ENCODE peak calls at places on chromosomes 6 and 20, in six cellular contexts. One of them, this sample, is unnamed.

GRCh38 chr6:41201784-41202181 is 834 bp upstream of the TREML2 start:
- DNase-seq in fibroblast of the aortic adventitia: no peak
- DNase-seq in body of pancreas: no peak
- DNase-seq in cardiac muscle cell: no peak
- DNase-seq in HCT116: no peak
- DNase-seq in RWPE2: no peak
- DNase-seq in this sample: no peak

GRCh38 chr20:55974491-55975202 is 30.7 kb downstream of the CBLN4 start:
- DNase-seq in RWPE2: no peak
- DNase-seq in HCT116: no peak
- DNase-seq in fibroblast of the aortic adventitia: no peak
- DNase-seq in cardiac muscle cell: no peak
- DNase-seq in body of pancreas: peak; percentile 12
- DNase-seq in this sample: no peak

GRCh38 chr20:62159835-62160234 is 16.3 kb downstream of the SS18L1 start:
- DNase-seq in RWPE2: peak; percentile 97
- DNase-seq in body of pancreas: no peak
- DNase-seq in fibroblast of the aortic adventitia: no peak
- DNase-seq in HCT116: peak; percentile 86
- DNase-seq in cardiac muscle cell: no peak
- DNase-seq in this sample: peak; percentile 9

GRCh38 chr6:4210619-4211419 is 75.4 kb upstream of the ECI2 start:
- DNase-seq in body of pancreas: peak; percentile 65
- DNase-seq in fibroblast of the aortic adventitia: peak; percentile 71
- DNase-seq in HCT116: peak; percentile 41
- DNase-seq in cardiac muscle cell: peak; percentile 73
- DNase-seq in RWPE2: no peak
- DNase-seq in this sample: peak; percentile 69

GRCh38 chr6:170405311-170405975 is 98.9 kb downstream of the FAM120B start:
- DNase-seq in HCT116: no peak
- DNase-seq in RWPE2: peak; percentile 80
- DNase-seq in body of pancreas: no peak
- DNase-seq in cardiac muscle cell: peak; percentile 97
- DNase-seq in fibroblast of the aortic adventitia: peak; percentile 97
- DNase-seq in this sample: peak; percentile 97

GRCh38 chr20:35854697-35855434 is 83.1 kb downstream of the PHF20 start:
- DNase-seq in fibroblast of the aortic adventitia: peak; percentile 22
- DNase-seq in HCT116: no peak
- DNase-seq in RWPE2: no peak
- DNase-seq in cardiac muscle cell: no peak
- DNase-seq in body of pancreas: no peak
- DNase-seq in this sample: no peak

GRCh38 chr20:63956664-63957003 is 418 bp upstream of the UCKL1 start:
- DNase-seq in body of pancreas: no peak
- DNase-seq in HCT116: no peak
- DNase-seq in RWPE2: no peak
- DNase-seq in fibroblast of the aortic adventitia: no peak
- DNase-seq in cardiac muscle cell: no peak
- DNase-seq in this sample: no peak

GRCh38 chr20:32737371-32738223 is 5.7 kb downstream of the COMMD7 start:
- DNase-seq in body of pancreas: no peak
- DNase-seq in fibroblast of the aortic adventitia: peak; percentile 87
- DNase-seq in HCT116: no peak
- DNase-seq in RWPE2: no peak
- DNase-seq in cardiac muscle cell: peak; percentile 71
- DNase-seq in this sample: peak; percentile 91

GRCh38 chr20:58130156-58130555 is 98.3 kb downstream of the ANKRD60 start:
- DNase-seq in RWPE2: peak; percentile 59
- DNase-seq in fibroblast of the aortic adventitia: no peak
- DNase-seq in HCT116: no peak
- DNase-seq in body of pancreas: no peak
- DNase-seq in cardiac muscle cell: no peak
- DNase-seq in this sample: no peak

GRCh38 chr20:15523431-15523830 is 1049.8 kb downstream of the KIF16B start:
- DNase-seq in RWPE2: no peak
- DNase-seq in fibroblast of the aortic adventitia: no peak
- DNase-seq in HCT116: no peak
- DNase-seq in body of pancreas: no peak
- DNase-seq in cardiac muscle cell: no peak
- DNase-seq in this sample: no peak

GRCh38 chr6:61640463-61640862 is 645.6 kb downstream of the KHDRBS2 start:
- DNase-seq in HCT116: no peak
- DNase-seq in body of pancreas: no peak
- DNase-seq in cardiac muscle cell: no peak
- DNase-seq in RWPE2: no peak
- DNase-seq in fibroblast of the aortic adventitia: no peak
- DNase-seq in this sample: no peak

GRCh38 chr20:63163596-63164560 is 52.1 kb downstream of the YTHDF1 start:
- DNase-seq in body of pancreas: no peak
- DNase-seq in HCT116: no peak
- DNase-seq in cardiac muscle cell: no peak
- DNase-seq in fibroblast of the aortic adventitia: no peak
- DNase-seq in RWPE2: peak; percentile 76
- DNase-seq in this sample: no peak

GRCh38 chr6:148997863-148998262 is 251.0 kb downstream of the UST start:
- DNase-seq in cardiac muscle cell: peak; percentile 14
- DNase-seq in body of pancreas: no peak
- DNase-seq in RWPE2: no peak
- DNase-seq in HCT116: no peak
- DNase-seq in fibroblast of the aortic adventitia: no peak
- DNase-seq in this sample: peak; percentile 81

GRCh38 chr6:91633374-91634184 is 1046.7 kb upstream of the MAP3K7 start:
- DNase-seq in fibroblast of the aortic adventitia: no peak
- DNase-seq in RWPE2: no peak
- DNase-seq in HCT116: no peak
- DNase-seq in body of pancreas: no peak
- DNase-seq in cardiac muscle cell: no peak
- DNase-seq in this sample: no peak

GRCh38 chr20:22428051-22428450 is 156.3 kb downstream of the FOXA2 start:
- DNase-seq in RWPE2: no peak
- DNase-seq in HCT116: no peak
- DNase-seq in body of pancreas: no peak
- DNase-seq in cardiac muscle cell: no peak
- DNase-seq in fibroblast of the aortic adventitia: no peak
- DNase-seq in this sample: no peak

GRCh38 chr6:129843573-129843972 is 17.5 kb downstream of the TMEM244 start:
- DNase-seq in RWPE2: no peak
- DNase-seq in fibroblast of the aortic adventitia: no peak
- DNase-seq in HCT116: no peak
- DNase-seq in cardiac muscle cell: no peak
- DNase-seq in body of pancreas: no peak
- DNase-seq in this sample: no peak

GRCh38 chr20:24753136-24753535 is 195.9 kb upstream of the CST7 start:
- DNase-seq in fibroblast of the aortic adventitia: no peak
- DNase-seq in body of pancreas: peak; percentile 28
- DNase-seq in cardiac muscle cell: no peak
- DNase-seq in RWPE2: no peak
- DNase-seq in HCT116: no peak
- DNase-seq in this sample: no peak

GRCh38 chr6:20458051-20458894 is 56.6 kb downstream of the E2F3 start:
- DNase-seq in cardiac muscle cell: peak; percentile 28
- DNase-seq in HCT116: no peak
- DNase-seq in fibroblast of the aortic adventitia: peak; percentile 45
- DNase-seq in body of pancreas: no peak
- DNase-seq in RWPE2: no peak
- DNase-seq in this sample: no peak

GRCh38 chr6:53943410-53943809 is 148.6 kb downstream of the LRRC1 start:
- DNase-seq in body of pancreas: no peak
- DNase-seq in fibroblast of the aortic adventitia: no peak
- DNase-seq in cardiac muscle cell: peak; percentile 38
- DNase-seq in RWPE2: no peak
- DNase-seq in HCT116: no peak
- DNase-seq in this sample: peak; percentile 5

GRCh38 chr20:54475334-54476287 is at the start of gene DOK5:
- DNase-seq in HCT116: no peak
- DNase-seq in cardiac muscle cell: peak; percentile 83
- DNase-seq in fibroblast of the aortic adventitia: peak; percentile 71
- DNase-seq in RWPE2: no peak
- DNase-seq in body of pancreas: peak; percentile 15
- DNase-seq in this sample: peak; percentile 19

GRCh38 chr6:156995502-156995901 is 218.3 kb downstream of the ARID1B start:
- DNase-seq in cardiac muscle cell: no peak
- DNase-seq in HCT116: no peak
- DNase-seq in fibroblast of the aortic adventitia: no peak
- DNase-seq in body of pancreas: no peak
- DNase-seq in RWPE2: no peak
- DNase-seq in this sample: no peak

GRCh38 chr6:156994215-156995076 is 217.3 kb downstream of the ARID1B start:
- DNase-seq in cardiac muscle cell: no peak
- DNase-seq in body of pancreas: no peak
- DNase-seq in HCT116: no peak
- DNase-seq in RWPE2: no peak
- DNase-seq in fibroblast of the aortic adventitia: no peak
- DNase-seq in this sample: no peak

GRCh38 chr6:156992396-156992795 is 215.2 kb downstream of the ARID1B start:
- DNase-seq in cardiac muscle cell: peak; percentile 38
- DNase-seq in HCT116: no peak
- DNase-seq in RWPE2: no peak
- DNase-seq in fibroblast of the aortic adventitia: no peak
- DNase-seq in body of pancreas: no peak
- DNase-seq in this sample: no peak

GRCh38 chr6:156991971-156992370 is 214.8 kb downstream of the ARID1B start:
- DNase-seq in cardiac muscle cell: peak; percentile 12
- DNase-seq in body of pancreas: no peak
- DNase-seq in RWPE2: no peak
- DNase-seq in fibroblast of the aortic adventitia: peak; percentile 23
- DNase-seq in HCT116: no peak
- DNase-seq in this sample: peak; percentile 46

GRCh38 chr6:156993713-156994112 is 216.5 kb downstream of the ARID1B start:
- DNase-seq in HCT116: no peak
- DNase-seq in body of pancreas: no peak
- DNase-seq in RWPE2: no peak
- DNase-seq in cardiac muscle cell: no peak
- DNase-seq in fibroblast of the aortic adventitia: no peak
- DNase-seq in this sample: no peak
- TF ChIP-seq CTCF in HCT116: no peak
- TF ChIP-seq CTCF in body of pancreas: no peak
- TF ChIP-seq CTCF in RWPE2: no peak
- TF ChIP-seq CTCF in cardiac muscle cell: no peak
- TF ChIP-seq CTCF in fibroblast of the aortic adventitia: no peak
- TF ChIP-seq CTCF in this sample: no peak

DNA sequence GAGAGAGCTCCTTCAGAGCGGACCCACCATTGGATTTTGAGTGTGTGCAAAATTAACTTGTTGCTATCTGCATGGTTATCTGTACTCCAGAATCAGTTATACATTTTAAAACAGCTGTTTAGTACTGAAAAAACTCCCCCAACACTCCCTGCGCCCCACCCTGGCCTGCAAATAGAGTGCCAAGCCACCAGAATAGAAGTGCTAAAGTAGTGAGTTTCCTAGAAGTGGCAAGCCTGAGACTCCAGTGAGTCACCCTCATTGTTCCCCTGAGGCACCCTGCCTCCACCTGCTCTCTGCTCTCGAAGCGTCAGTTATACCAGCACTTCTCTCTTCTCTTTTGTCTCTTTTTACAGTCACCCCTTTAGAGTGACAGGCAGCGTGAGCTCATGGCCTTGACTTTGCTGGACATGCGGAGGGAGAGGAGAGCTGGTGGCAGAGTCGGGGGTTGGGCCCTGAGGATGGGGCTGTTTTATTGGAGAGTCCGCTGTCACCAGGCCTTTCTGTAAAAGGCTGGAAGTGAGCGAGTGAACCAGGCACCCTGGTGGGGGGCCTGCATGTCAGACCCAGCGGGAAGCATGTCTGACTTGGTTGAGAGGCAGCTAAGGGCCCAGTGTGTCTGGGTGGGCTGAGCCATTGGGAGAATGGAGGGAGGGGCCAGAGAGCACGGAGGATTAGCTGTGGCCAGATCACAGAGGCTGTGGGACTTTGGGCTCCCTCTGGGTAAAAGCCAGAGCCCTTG is 10.4 kb downstream of the IGF2R start:
- DNase-seq in HCT116: no peak
- DNase-seq in fibroblast of the aortic adventitia: peak; percentile 73
- DNase-seq in cardiac muscle cell: peak; percentile 24
- DNase-seq in RWPE2: no peak
- DNase-seq in body of pancreas: no peak
- DNase-seq in this sample: peak; percentile 73
- H3K4me3 ChIP-seq in HCT116: no peak overlapping the region
- H3K4me3 ChIP-seq in fibroblast of the aortic adventitia: no peak overlapping the region
- H3K4me3 ChIP-seq in cardiac muscle cell: no peak overlapping the region
- H3K4me3 ChIP-seq in RWPE2: no peak overlapping the region
- H3K4me3 ChIP-seq in body of pancreas: no peak overlapping the region
- H3K4me3 ChIP-seq in this sample: no peak overlapping the region

GRCh38 chr6:70103798-70104197 is 199.1 kb downstream of the COL9A1 start:
- DNase-seq in cardiac muscle cell: no peak
- DNase-seq in fibroblast of the aortic adventitia: no peak
- DNase-seq in RWPE2: no peak
- DNase-seq in HCT116: peak; percentile 3
- DNase-seq in body of pancreas: no peak
- DNase-seq in this sample: no peak
- TF ChIP-seq CTCF in cardiac muscle cell: peak; percentile 46
- TF ChIP-seq CTCF in fibroblast of the aortic adventitia: peak; percentile 48
- TF ChIP-seq CTCF in RWPE2: peak; percentile 50
- TF ChIP-seq CTCF in HCT116: peak; percentile 83
- TF ChIP-seq CTCF in body of pancreas: peak; percentile 41
- TF ChIP-seq CTCF in this sample: peak; percentile 49

GRCh38 chr6:47479156-47479541 is 1.6 kb downstream of the CD2AP start:
- DNase-seq in body of pancreas: no peak
- DNase-seq in RWPE2: no peak
- DNase-seq in HCT116: no peak
- DNase-seq in fibroblast of the aortic adventitia: no peak
- DNase-seq in cardiac muscle cell: peak; percentile 21
- DNase-seq in this sample: peak; percentile 19
- H3K4me3 ChIP-seq in body of pancreas: peak overlapping the region; percentile 77
- H3K4me3 ChIP-seq in RWPE2: peak overlapping the region; percentile 92
- H3K4me3 ChIP-seq in HCT116: peak overlapping the region; percentile 86
- H3K4me3 ChIP-seq in fibroblast of the aortic adventitia: peak overlapping the region; percentile 88
- H3K4me3 ChIP-seq in cardiac muscle cell: peak overlapping the region; percentile 53
- H3K4me3 ChIP-seq in this sample: peak overlapping the region; percentile 87

GRCh38 chr6:106612956-106613516 is 16.3 kb downstream of the RTN4IP1 start:
- DNase-seq in HCT116: no peak
- DNase-seq in cardiac muscle cell: no peak
- DNase-seq in fibroblast of the aortic adventitia: no peak
- DNase-seq in RWPE2: no peak
- DNase-seq in body of pancreas: no peak
- DNase-seq in this sample: no peak

GRCh38 chr6:106608080-106608668 is 21.1 kb downstream of the RTN4IP1 start:
- DNase-seq in fibroblast of the aortic adventitia: peak; percentile 75
- DNase-seq in body of pancreas: peak; percentile 22
- DNase-seq in cardiac muscle cell: peak; percentile 65
- DNase-seq in RWPE2: no peak
- DNase-seq in HCT116: peak; percentile 64
- DNase-seq in this sample: peak; percentile 66

GRCh38 chr6:106613590-106613989 is 15.7 kb downstream of the RTN4IP1 start:
- DNase-seq in cardiac muscle cell: no peak
- DNase-seq in body of pancreas: no peak
- DNase-seq in HCT116: no peak
- DNase-seq in fibroblast of the aortic adventitia: no peak
- DNase-seq in RWPE2: no peak
- DNase-seq in this sample: no peak

GRCh38 chr6:106611030-106611429 is 18.3 kb downstream of the RTN4IP1 start:
- DNase-seq in cardiac muscle cell: no peak
- DNase-seq in body of pancreas: no peak
- DNase-seq in RWPE2: no peak
- DNase-seq in fibroblast of the aortic adventitia: no peak
- DNase-seq in HCT116: no peak
- DNase-seq in this sample: no peak

GRCh38 chr6:106609699-106610098 is 19.6 kb downstream of the RTN4IP1 start:
- DNase-seq in fibroblast of the aortic adventitia: peak; percentile 24
- DNase-seq in RWPE2: no peak
- DNase-seq in HCT116: peak; percentile 21
- DNase-seq in cardiac muscle cell: peak; percentile 13
- DNase-seq in body of pancreas: peak; percentile 44
- DNase-seq in this sample: peak; percentile 13
- TF ChIP-seq CTCF in fibroblast of the aortic adventitia: peak; percentile 39
- TF ChIP-seq CTCF in RWPE2: peak; percentile 41
- TF ChIP-seq CTCF in HCT116: peak; percentile 58
- TF ChIP-seq CTCF in cardiac muscle cell: peak; percentile 20
- TF ChIP-seq CTCF in body of pancreas: peak; percentile 57
- TF ChIP-seq CTCF in this sample: peak; percentile 47